ENCODE peak calls at places on chromosome 19, in four cellular contexts. V is HepG2, S is A549, Q is GM12878. R is an unnamed sample. For H3K4me1, the result is how much of the 10 kb centered on the place peaks cover.

GRCh38 chr19:44943801-44944249 is 1.8 kb downstream of the APOC4 start:
- DNase-seq in S (no peak), Q (no peak), V (no peak), R (peak)

GRCh38 chr19:5150331-5150901 is 181.5 kb downstream of the KDM4B start:
- DNase-seq in Q (no peak), S (no peak), V (no peak), R (no peak)

GRCh38 chr19:13060964-13061927 is 41.4 kb downstream of the LYL1 start:
- DNase-seq in Q (peak), S (peak), V (peak), R (peak)

GRCh38 chr19:56671613-56671994 is at the start of gene ZNF835:
- DNase-seq in S (no peak), V (no peak), Q (no peak), R (peak)

GRCh38 chr19:43872547-43873336 is 45.6 kb downstream of the ZNF283 start:
- DNase-seq in Q (no peak), S (no peak), V (no peak), R (no peak)

GRCh38 chr19:48424694-48425219 is 21.0 kb upstream of the GRWD1 start:
- DNase-seq in V (no peak), S (peak), Q (no peak), R (peak)

GRCh38 chr19:13190781-13191540 is 40.8 kb downstream of the IER2 start:
- DNase-seq in S (no peak), V (peak), Q (no peak), R (peak)

GRCh38 chr19:49570997-49571676 is 9.2 kb downstream of the NOSIP start:
- DNase-seq in Q (no peak), S (no peak), V (peak), R (no peak)

GRCh38 chr19:52492201-52492960 is 35.1 kb upstream of the ZNF808 start:
- DNase-seq in V (no peak), Q (no peak), S (no peak), R (peak)

GRCh38 chr19:51978882-51979281 is 7.8 kb downstream of the ZNF350 start:
- DNase-seq in V (no peak), S (no peak), Q (no peak), R (no peak)

GRCh38 chr19:58003153-58003828 is 671 bp upstream of the ZNF606 start:
- DNase-seq in V (no peak), S (no peak), Q (no peak), R (no peak)

GRCh38 chr19:2015611-2015950 is at the start of gene BTBD2:
- DNase-seq in V (no peak), Q (no peak), S (no peak), R (peak)
- TF ChIP-seq CEBPB in V (no peak), Q (no peak), S (no peak), R (no peak)

GRCh38 chr19:34320277-34320676 is 44.7 kb upstream of the GPI start:
- DNase-seq in S (no peak), Q (no peak), V (no peak), R (no peak)
- H3K4me1 ChIP-seq in S (under half), Q (under half), V (under half), R (under half)

GRCh38 chr19:10412257-10412977 is 7.9 kb upstream of the PDE4A start:
- DNase-seq in V (no peak), S (no peak), Q (peak), R (no peak)

GRCh38 chr19:10406191-10406590 is 2.8 kb upstream of the CDC37 start:
- DNase-seq in Q (no peak), V (no peak), S (no peak), R (no peak)

GRCh38 chr19:10404888-10405808 is 1.8 kb upstream of the CDC37 start:
- DNase-seq in Q (no peak), V (no peak), S (no peak), R (no peak)

GRCh38 chr19:10407102-10407501 is 3.8 kb upstream of the CDC37 start:
- DNase-seq in V (no peak), Q (no peak), S (no peak), R (no peak)

DNA sequence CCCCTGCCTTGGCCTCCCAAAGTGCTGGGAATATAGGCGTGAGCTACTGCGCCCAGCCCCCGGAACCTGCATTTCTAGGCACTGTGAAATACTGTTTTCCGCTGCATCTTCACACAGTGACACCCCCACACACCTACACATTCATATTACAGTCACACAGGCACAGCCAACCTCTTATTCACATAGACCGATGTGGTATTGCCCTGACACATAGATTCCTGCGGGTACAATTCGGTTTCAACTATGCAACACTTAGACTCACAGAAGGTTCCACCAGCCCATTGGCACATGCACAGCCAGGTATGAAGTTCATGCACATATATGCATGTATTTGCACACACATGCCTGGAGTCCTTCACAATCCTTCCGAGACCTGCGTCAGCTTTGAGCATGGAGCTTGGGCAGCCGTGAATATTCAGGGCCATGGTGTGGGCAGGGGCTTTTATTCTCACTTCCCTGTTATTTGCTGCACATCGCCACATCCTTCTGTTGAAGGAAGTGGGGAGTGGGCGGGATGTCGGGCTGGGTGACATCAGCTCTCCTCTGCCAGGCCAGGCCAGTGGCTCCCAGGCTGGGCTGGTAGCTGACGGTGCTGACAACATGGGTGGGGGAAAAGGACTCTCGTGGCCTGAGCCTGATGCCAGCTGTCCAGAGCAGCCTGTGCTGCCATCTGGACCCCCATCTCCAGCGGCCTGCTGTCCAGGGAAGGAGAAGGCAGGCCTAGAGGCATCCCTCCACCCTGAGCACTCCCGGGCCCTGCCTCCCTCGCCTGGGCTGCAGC is 5.4 kb upstream of the CDC37 start:
- DNase-seq in Q (no peak), V (no peak), S (no peak), R (no peak)
- TF ChIP-seq ESRRA in Q (no peak), V (no peak), S (no peak), R (no peak)

GRCh38 chr19:41533691-41534090 is 42.3 kb upstream of the CEACAM21 start:
- DNase-seq in Q (no peak), S (no peak), V (no peak), R (no peak)

GRCh38 chr19:41532526-41532925 is 43.4 kb upstream of the CEACAM21 start:
- DNase-seq in V (no peak), Q (no peak), S (no peak), R (no peak)

GRCh38 chr19:41531438-41532311 is 44.3 kb upstream of the CEACAM21 start:
- DNase-seq in Q (no peak), S (peak), V (no peak), R (peak)

GRCh38 chr19:41537789-41538188 is 38.2 kb upstream of the CEACAM21 start:
- DNase-seq in S (no peak), V (peak), Q (no peak), R (peak)

GRCh38 chr19:41535029-41535622 is 40.8 kb upstream of the CEACAM21 start:
- DNase-seq in V (no peak), Q (peak), S (no peak), R (no peak)
- TF ChIP-seq CEBPB in V (no peak), Q (peak), S (no peak), R (no peak)

GRCh38 chr19:16660763-16661479 is at the start of gene TMEM38A:
- DNase-seq in Q (no peak), V (no peak), S (no peak), R (peak)
- H3K4me1 ChIP-seq in Q (under half), V (under half), S (under half), R (under half)

DNA sequence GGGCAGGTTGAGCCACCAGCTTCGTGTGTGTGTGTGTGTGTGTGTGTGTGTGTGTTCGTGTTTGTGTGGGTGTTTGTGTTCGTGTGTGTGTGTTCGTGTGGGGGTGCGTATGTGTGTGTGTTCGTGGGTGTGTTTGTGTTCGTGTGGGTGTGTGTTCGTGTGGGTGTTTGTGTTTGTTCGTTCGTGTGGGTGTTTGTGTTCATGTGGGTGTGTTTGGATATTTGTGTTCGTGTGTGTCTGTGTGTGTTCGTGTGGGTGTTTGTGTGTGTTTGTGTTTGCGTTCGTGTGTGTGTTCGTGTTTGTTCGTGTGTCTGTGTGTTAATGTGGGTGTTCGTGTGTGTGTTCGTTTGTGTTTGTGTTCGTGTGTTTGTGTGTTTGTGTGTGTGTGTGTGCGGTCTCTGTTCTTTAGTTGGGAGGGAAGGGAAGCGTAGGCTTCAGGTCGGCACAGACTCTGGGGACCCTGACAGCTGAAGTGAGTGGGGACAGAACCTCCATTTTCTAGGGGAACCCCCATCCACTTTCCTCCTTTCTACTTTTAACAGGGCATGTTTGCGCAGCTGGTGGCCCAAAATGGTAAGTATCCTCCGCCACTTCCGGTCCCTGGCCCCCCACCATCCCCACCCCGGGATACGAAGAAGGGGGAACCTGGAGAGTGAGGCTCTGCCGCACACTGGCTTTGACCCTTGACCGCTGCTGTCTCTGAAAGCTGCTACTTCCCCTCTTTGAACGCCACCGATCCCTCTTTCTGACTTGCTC is 1.6 kb downstream of the TNFSF9 start:
- DNase-seq in V (no peak), S (no peak), Q (no peak), R (peak)
- TF ChIP-seq ESRRA in V (no peak), S (no peak), Q (no peak), R (no peak)

GRCh38 chr19:10112037-10112751 is 701 bp downstream of the P2RY11 start:
- DNase-seq in Q (no peak), S (no peak), V (no peak), R (peak)
- TF ChIP-seq CEBPB in Q (no peak), S (no peak), V (no peak), R (peak)

GRCh38 chr19:40800339-40800996 is 1.5 kb downstream of the EGLN2 start:
- DNase-seq in V (no peak), S (no peak), Q (no peak), R (no peak)
- H3K4me1 ChIP-seq in V (half or more), S (half or more), Q (half or more), R (half or more)

GRCh38 chr19:4043966-4044365 is 22.7 kb downstream of the ZBTB7A start:
- DNase-seq in V (no peak), S (no peak), Q (no peak), R (no peak)

GRCh38 chr19:4042064-4042730 is 24.5 kb downstream of the ZBTB7A start:
- DNase-seq in S (no peak), V (no peak), Q (no peak), R (no peak)

GRCh38 chr19:4042731-4043082 is 24.0 kb downstream of the ZBTB7A start:
- DNase-seq in S (no peak), Q (no peak), V (no peak), R (no peak)

GRCh38 chr19:4044927-4045557 is 21.7 kb downstream of the ZBTB7A start:
- DNase-seq in V (no peak), Q (no peak), S (no peak), R (no peak)

GRCh38 chr19:4043410-4043809 is 23.3 kb downstream of the ZBTB7A start:
- DNase-seq in Q (no peak), S (no peak), V (no peak), R (no peak)
- TF ChIP-seq ESRRA in Q (no peak), S (no peak), V (no peak), R (no peak)